ENCODE peak calls at places on chromosomes 2 and 18, in four cellular contexts. Y is stimulated activated CD4-positive, alpha-beta T cell treated with anti-CD3 and anti-CD28 coated beads, Interleukin-1b, Interleukin-23, amount 100 ng/mL, for 1 hour; D is A549; I is AG09309. R is an unnamed sample.

GRCh38 chr2:68318686-68319396 is 908 bp downstream of the CNRIP1 start:
- DNase-seq in Y (no peak), D (no peak), I (no peak), R (no peak)

GRCh38 chr2:26674002-26674751 is 18.3 kb upstream of the KCNK3 start:
- DNase-seq in Y (no peak), D (no peak), I (no peak), R (no peak)

GRCh38 chr2:43714164-43714563 is 37.9 kb upstream of the C1GALT1C1L start:
- DNase-seq in Y (no peak), D (no peak), I (peak), R (no peak)

GRCh38 chr18:52288403-52289004 is 51.5 kb upstream of the DCC start:
- DNase-seq in Y (no peak), D (no peak), I (no peak), R (no peak)

GRCh38 chr2:157032019-157032418 is 225.5 kb upstream of the GALNT5 start:
- DNase-seq in Y (no peak), D (peak), I (peak), R (no peak)

GRCh38 chr2:165648826-165649225 is 145.2 kb downstream of the GALNT3 start:
- DNase-seq in Y (no peak), D (no peak), I (no peak), R (no peak)

GRCh38 chr2:98579926-98580325 is 28.4 kb downstream of the COA5 start:
- DNase-seq in Y (no peak), D (no peak), I (no peak), R (no peak)

GRCh38 chr2:9800975-9801723 is 42.1 kb upstream of the TAF1B start:
- DNase-seq in Y (peak), D (no peak), I (no peak), R (no peak)

GRCh38 chr18:12838178-12838634 is 45.8 kb downstream of the PTPN2 start:
- DNase-seq in Y (no peak), D (peak), I (peak), R (no peak)

GRCh38 chr18:48949051-48949605 is 1.6 kb downstream of the SMAD7 start:
- DNase-seq in Y (no peak), D (no peak), I (no peak), R (no peak)

GRCh38 chr2:235088608-235089020 is 136.8 kb downstream of the SH3BP4 start:
- DNase-seq in Y (no peak), D (no peak), I (no peak), R (no peak)

GRCh38 chr2:100752628-100753333 is 67.2 kb upstream of the NPAS2 start:
- DNase-seq in Y (no peak), D (peak), I (peak), R (no peak)

GRCh38 chr2:80420530-80421208 is 116.1 kb upstream of the LRRTM1 start:
- DNase-seq in Y (no peak), D (no peak), I (no peak), R (no peak)

GRCh38 chr2:122028371-122029102 is 273.1 kb downstream of the TSN start:
- DNase-seq in Y (no peak), D (no peak), I (peak), R (no peak)

GRCh38 chr2:128362889-128363228 is 44.2 kb upstream of the HS6ST1 start:
- DNase-seq in Y (no peak), D (no peak), I (peak), R (no peak)

GRCh38 chr2:212033888-212034287 is 504.7 kb downstream of the ERBB4 start:
- DNase-seq in Y (no peak), D (no peak), I (no peak), R (no peak)

GRCh38 chr2:73611867-73612266 is 30.4 kb downstream of the NAT8 start:
- DNase-seq in Y (no peak), D (no peak), I (no peak), R (no peak)

GRCh38 chr2:20448246-20449046 is 1.6 kb downstream of the RHOB start:
- DNase-seq in Y (no peak), D (peak), I (no peak), R (no peak)

GRCh38 chr2:66573866-66574265 is 138.9 kb downstream of the MEIS1 start:
- DNase-seq in Y (no peak), D (no peak), I (no peak), R (no peak)

GRCh38 chr2:157856157-157856455 is 20.0 kb downstream of the ACVR1 start:
- DNase-seq in Y (no peak), D (no peak), I (no peak), R (no peak)

GRCh38 chr2:70456594-70457495 is 96.8 kb downstream of the TGFA start:
- DNase-seq in Y (no peak), D (no peak), I (no peak), R (no peak)